ENCODE peak calls at places on chromosome 21, in seven cellular contexts. J, L, A, H, W, X and C are unnamed samples.

GRCh38 chr21:16965424-16965823 is 547.4 kb upstream of the CXADR start:
- DNase-seq in A (no peak), X (no peak), L (no peak), J (no peak), W (no peak), H (no peak), C (no peak)

GRCh38 chr21:33058468-33059318 is 11.2 kb upstream of the OLIG1 start:
- DNase-seq in A (no peak), J (no peak), H (no peak), W (no peak), X (no peak), L (peak; percentile 76), C (no peak)

GRCh38 chr21:15908187-15908586 is 178.4 kb downstream of the USP25 start:
- DNase-seq in L (no peak), J (no peak), X (no peak), W (no peak), H (no peak), A (no peak), C (no peak)

GRCh38 chr21:20647603-20648002 is 350.6 kb upstream of the NCAM2 start:
- DNase-seq in L (no peak), A (no peak), W (no peak), J (no peak), X (no peak), H (no peak), C (no peak)

GRCh38 chr21:24290151-24290833 is 1317.0 kb downstream of the MRPL39 start:
- DNase-seq in J (no peak), W (no peak), X (no peak), H (no peak), A (no peak), L (no peak), C (no peak)

GRCh38 chr21:38042246-38042645 is 126.0 kb upstream of the KCNJ6 start:
- DNase-seq in H (no peak), A (no peak), J (peak; percentile 31), W (no peak), L (no peak), X (no peak), C (no peak)

GRCh38 chr21:14084701-14085100 is 126.1 kb downstream of the LIPI start:
- DNase-seq in H (no peak), J (no peak), X (no peak), L (no peak), W (no peak), A (no peak), C (no peak)

GRCh38 chr21:30152792-30153191 is 13.8 kb downstream of the CLDN17 start:
- DNase-seq in W (no peak), L (no peak), A (no peak), X (no peak), H (no peak), J (no peak), C (no peak)

GRCh38 chr21:31580866-31581276 is 78.6 kb upstream of the SOD1 start:
- DNase-seq in X (peak; percentile 62), A (peak; percentile 75), J (peak; percentile 35), L (peak; percentile 70), H (peak; percentile 55), W (peak; percentile 50), C (peak; percentile 65)

GRCh38 chr21:44433791-44434567 is 21.3 kb upstream of the LRRC3 start:
- DNase-seq in X (no peak), H (no peak), J (no peak), L (no peak), A (no peak), W (no peak), C (no peak)

GRCh38 chr21:41361786-41362604 is at the start of gene MX2:
- DNase-seq in J (no peak), A (peak; percentile 66), L (peak; percentile 80), X (peak; percentile 53), W (no peak), H (peak; percentile 76), C (peak; percentile 90)
- H3K4me3 ChIP-seq in J (no peak within 1 kb of the TSS), A (peak within 1 kb of the TSS; percentile 33), L (peak within 1 kb of the TSS; percentile 67), X (peak within 1 kb of the TSS; percentile 90), W (no peak within 1 kb of the TSS), H (peak within 1 kb of the TSS; percentile 30), C (peak within 1 kb of the TSS; percentile 26)

GRCh38 chr21:35859677-35860076 is 200.6 kb downstream of the SETD4 start:
- DNase-seq in A (no peak), J (no peak), W (no peak), X (no peak), L (no peak), H (no peak), C (peak; percentile 70)

GRCh38 chr21:35862969-35863368 is 197.4 kb downstream of the SETD4 start:
- DNase-seq in X (no peak), J (no peak), W (no peak), A (no peak), H (no peak), L (no peak), C (no peak)

GRCh38 chr21:35864039-35864438 is 196.3 kb downstream of the SETD4 start:
- DNase-seq in J (no peak), L (no peak), W (no peak), X (no peak), A (no peak), H (no peak), C (no peak)

GRCh38 chr21:35860181-35860869 is 200.0 kb downstream of the SETD4 start:
- DNase-seq in W (no peak), X (no peak), J (no peak), A (no peak), H (no peak), L (no peak), C (peak; percentile 94)

DNA sequence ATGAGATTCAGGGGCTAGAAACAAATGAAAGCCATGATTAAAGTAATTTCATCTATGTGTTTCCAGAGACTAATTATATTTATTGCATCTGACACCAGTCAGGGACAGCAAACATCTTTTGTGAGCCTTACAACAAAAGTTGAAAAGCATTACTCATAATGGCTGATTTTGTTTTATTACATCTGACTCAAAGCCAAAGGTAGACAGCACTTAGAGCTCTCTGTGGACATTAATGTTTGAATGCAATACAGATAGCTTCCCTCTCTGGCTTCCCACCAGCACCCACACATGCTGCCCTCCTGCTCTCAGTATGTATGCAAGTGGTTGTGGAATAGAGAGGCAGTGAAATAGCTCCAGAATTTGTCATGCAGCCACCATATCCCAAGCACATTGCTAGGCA is 198.7 kb downstream of the SETD4 start:
- DNase-seq in L (no peak), A (no peak), X (no peak), J (no peak), W (no peak), H (no peak), C (peak; percentile 65)
- H3K27ac ChIP-seq in L (no peak overlapping the region), A (no peak overlapping the region), X (no peak overlapping the region), J (no peak overlapping the region), W (no peak overlapping the region), H (no peak overlapping the region), C (no peak overlapping the region)

GRCh38 chr21:34834852-34835501 is 166.2 kb downstream of the CLIC6 start:
- DNase-seq in X (no peak), W (no peak), A (no peak), L (no peak), H (no peak), J (no peak), C (no peak)

GRCh38 chr21:34836933-34837505 is 168.2 kb downstream of the CLIC6 start:
- DNase-seq in J (no peak), A (no peak), W (no peak), X (no peak), H (no peak), L (no peak), C (no peak)

GRCh38 chr21:34835526-34835925 is 166.7 kb downstream of the CLIC6 start:
- DNase-seq in J (no peak), L (no peak), H (peak; percentile 41), X (peak; percentile 81), W (no peak), A (no peak), C (no peak)

GRCh38 chr21:34834307-34834706 is 165.5 kb downstream of the CLIC6 start:
- DNase-seq in W (no peak), H (no peak), L (no peak), X (no peak), A (no peak), J (no peak), C (no peak)

GRCh38 chr21:34836103-34836932 is 167.5 kb downstream of the CLIC6 start:
- DNase-seq in L (peak; percentile 29), H (peak; percentile 70), A (peak; percentile 71), W (peak; percentile 71), X (peak; percentile 100), J (peak; percentile 60), C (no peak)
- H3K4me1 ChIP-seq in L (no peaks in the 10 kb centered on the region), H (no peaks in the 10 kb centered on the region), A (peaks cover 86% of the 10 kb centered on the region), W (no peaks in the 10 kb centered on the region), X (peaks cover 26% of the 10 kb centered on the region), J (peaks cover 35% of the 10 kb centered on the region), C (peaks cover 8% of the 10 kb centered on the region)

DNA sequence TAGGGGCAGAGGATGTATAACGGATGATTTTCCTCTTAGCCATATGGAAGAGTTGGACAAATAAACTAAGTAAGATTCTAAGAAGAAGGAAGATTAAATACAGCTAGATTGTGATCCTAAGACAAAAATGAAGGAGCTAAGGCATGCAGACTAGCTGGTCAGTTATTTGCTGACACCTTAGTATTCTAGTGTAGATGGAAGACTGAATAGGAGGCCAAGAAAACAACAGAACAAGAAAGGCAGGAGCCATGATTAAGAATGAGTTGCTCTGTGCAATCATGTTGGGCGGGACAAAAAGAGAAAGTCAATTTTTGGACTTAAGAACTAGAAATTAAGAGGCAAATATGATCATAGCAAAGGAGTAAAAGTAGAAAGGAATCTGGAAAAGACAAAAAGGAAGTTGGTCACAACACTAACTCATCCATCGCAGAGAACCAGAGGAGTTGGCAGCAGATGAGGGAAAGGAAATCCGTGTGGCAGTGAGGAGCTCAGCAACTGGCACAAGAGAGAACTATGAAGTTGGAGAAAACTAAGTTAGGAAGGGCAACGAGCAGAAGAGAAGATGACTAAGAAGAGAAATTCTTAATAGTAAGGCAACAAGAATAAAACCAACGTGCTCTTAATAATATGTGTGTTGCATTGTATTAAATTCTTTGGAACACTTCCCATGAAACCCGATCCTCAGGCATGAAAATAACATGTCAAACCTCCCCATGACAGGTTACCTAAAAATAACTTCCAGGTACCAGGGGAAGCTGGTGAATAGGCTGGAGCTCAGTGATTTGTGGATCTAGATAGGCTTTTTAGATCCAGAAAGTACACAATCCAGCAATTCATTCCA is 234.4 kb downstream of the LTN1 start:
- DNase-seq in J (no peak), W (no peak), H (no peak), L (no peak), A (no peak), X (no peak), C (no peak)
- H3K4me3 ChIP-seq in J (no peak overlapping the region), W (no peak overlapping the region), H (no peak overlapping the region), L (no peak overlapping the region), A (no peak overlapping the region), X (no peak overlapping the region), C (no peak overlapping the region)

GRCh38 chr21:46045154-46045553 is 52.8 kb upstream of the COL6A2 start:
- DNase-seq in A (no peak), X (no peak), W (no peak), L (no peak), H (no peak), J (no peak), C (no peak)
- H3K27ac ChIP-seq in A (no peak overlapping the region), X (no peak overlapping the region), W (no peak overlapping the region), L (no peak overlapping the region), H (no peak overlapping the region), J (no peak overlapping the region), C (no peak overlapping the region)